ENCODE peak calls at places on chromosomes 2 and 18, in six cellular contexts. R is sciatic nerve; M is Ammon's horn; X is NCI-H510A treated with DMSO at 0.1 percent for 48 hours; O is neural progenitor cell; U is stimulated activated CD8-positive, alpha-beta memory T cell treated with anti-CD3 and anti-CD28 coated beads, Interleukin-2, amount 100 ng/mL, for 48 hours. V is an unnamed sample.

GRCh38 chr2:234162876-234163275 is 112.4 kb downstream of the SPP2 start:
- DNase-seq in R (no peak), M (no peak), X (no peak), O (no peak), U (no peak), V (no peak)

GRCh38 chr2:10036095-10036879 is 7.1 kb upstream of the KLF11 start:
- DNase-seq in R (peak), M (peak), X (no peak), O (peak), U (no peak), V (peak)

GRCh38 chr18:24488824-24489493 is 28.5 kb downstream of the HRH4 start:
- DNase-seq in R (no peak), M (peak), X (peak), O (peak), U (no peak), V (no peak)

GRCh38 chr2:71784734-71785549 is 331.6 kb downstream of the DYSF start:
- DNase-seq in R (no peak), M (no peak), X (no peak), O (no peak), U (no peak), V (no peak)

GRCh38 chr2:32902986-32903385 is 43.8 kb upstream of the LTBP1 start:
- DNase-seq in R (no peak), M (no peak), X (no peak), O (no peak), U (no peak), V (no peak)

GRCh38 chr2:55999790-56000189 is 76.2 kb upstream of the EFEMP1 start:
- DNase-seq in R (no peak), M (no peak), X (no peak), O (no peak), U (no peak), V (no peak)

GRCh38 chr2:239583171-239583878 is 182.5 kb upstream of the HDAC4 start:
- DNase-seq in R (no peak), M (no peak), X (no peak), O (no peak), U (no peak), V (no peak)

GRCh38 chr2:20933692-20934091 is 110.2 kb downstream of the APOB start:
- DNase-seq in R (no peak), M (no peak), X (no peak), O (no peak), U (no peak), V (no peak)

V was measured in stimulated activated naive B cell treated with anti-CD40 and anti-IgM and Interleukin-4, amounts not matched to agents 10 μg/mL and 1 μg/mL and 100 μg/mL, for 72 hours.